ENCODE peak calls at places on chromosomes 1 and 21, in four cellular contexts. R, D, Y and Q are unnamed samples.

GRCh38 chr1:224894915-224895314 is 34.6 kb upstream of the DNAH14 start:
- DNase-seq in R (no peak), D (peak; percentile 21), Y (no peak), Q (no peak)

GRCh38 chr1:7284839-7285435 is 486.2 kb upstream of the VAMP3 start:
- DNase-seq in R (no peak), D (no peak), Y (no peak), Q (no peak)

GRCh38 chr1:19395678-19396192 is 83.6 kb downstream of the SLC66A1 start:
- DNase-seq in R (no peak), D (no peak), Y (no peak), Q (no peak)

GRCh38 chr1:40140211-40140709 is 20.9 kb upstream of the RLF start:
- DNase-seq in R (no peak), D (peak; percentile 16), Y (no peak), Q (no peak)

GRCh38 chr1:25858494-25858893 is 763 bp downstream of the AUNIP start:
- DNase-seq in R (no peak), D (no peak), Y (no peak), Q (no peak)

GRCh38 chr21:18443686-18444085 is 40.1 kb upstream of the TMPRSS15 start:
- DNase-seq in R (no peak), D (no peak), Y (no peak), Q (no peak)

GRCh38 chr1:243471754-243472725 is 216.2 kb downstream of the SDCCAG8 start:
- DNase-seq in R (no peak), D (no peak), Y (no peak), Q (no peak)

GRCh38 chr1:175221548-175222175 is 29.1 kb upstream of the KIAA0040 start:
- DNase-seq in R (no peak), D (peak; percentile 74), Y (no peak), Q (no peak)

GRCh38 chr1:184002071-184002470 is 35.5 kb downstream of the COLGALT2 start:
- DNase-seq in R (no peak), D (peak; percentile 60), Y (no peak), Q (no peak)